ENCODE peak calls at places on chromosomes 4 and X, in four cellular contexts. F is HepG2, M is K562, I is H1. A is an unnamed sample.

GRCh38 chr4:13511101-13511500 is 27.0 kb upstream of the RAB28 start:
- DNase-seq in F (no peak), M (no peak), I (no peak), A (no peak)

GRCh38 chr4:82367438-82368097 is 6.2 kb downstream of the HNRNPD start:
- DNase-seq in F (no peak), M (no peak), I (no peak), A (no peak)

GRCh38 chr4:21763865-21764264 is 184.7 kb downstream of the KCNIP4 start:
- DNase-seq in F (no peak), M (no peak), I (no peak), A (no peak)

GRCh38 chr4:53943345-53944085 is 120.9 kb downstream of the CHIC2 start:
- DNase-seq in F (no peak), M (no peak), I (no peak), A (no peak)

GRCh38 chr4:3473943-3474335 is 10.8 kb downstream of the DOK7 start:
- DNase-seq in F (no peak), M (no peak), I (no peak), A (no peak)

GRCh38 chrX:104854188-104854587 is 288.2 kb downstream of the IL1RAPL2 start:
- DNase-seq in F (no peak), M (no peak), I (no peak), A (no peak)

GRCh38 chrX:129693343-129693742 is 38.6 kb upstream of the APLN start:
- DNase-seq in F (peak), M (no peak), I (no peak), A (no peak)

GRCh38 chr4:114615435-114615834 is 16.8 kb downstream of the UGT8 start:
- DNase-seq in F (peak), M (no peak), I (no peak), A (no peak)

GRCh38 chr4:114780205-114780604 is 181.6 kb downstream of the UGT8 start:
- DNase-seq in F (peak), M (no peak), I (no peak), A (peak)

GRCh38 chrX:134664202-134664601 is 5.9 kb upstream of the PLAC1 start:
- DNase-seq in F (no peak), M (no peak), I (no peak), A (no peak)

GRCh38 chrX:40866878-40867277 is 131.5 kb upstream of the MED14 start:
- DNase-seq in F (no peak), M (no peak), I (no peak), A (no peak)

GRCh38 chr4:72302981-72303704 is 265.9 kb downstream of the ADAMTS3 start:
- DNase-seq in F (peak), M (peak), I (peak), A (peak)

GRCh38 chrX:41259516-41259915 is 74.4 kb upstream of the DDX3X start:
- DNase-seq in F (peak), M (no peak), I (no peak), A (no peak)

DNA sequence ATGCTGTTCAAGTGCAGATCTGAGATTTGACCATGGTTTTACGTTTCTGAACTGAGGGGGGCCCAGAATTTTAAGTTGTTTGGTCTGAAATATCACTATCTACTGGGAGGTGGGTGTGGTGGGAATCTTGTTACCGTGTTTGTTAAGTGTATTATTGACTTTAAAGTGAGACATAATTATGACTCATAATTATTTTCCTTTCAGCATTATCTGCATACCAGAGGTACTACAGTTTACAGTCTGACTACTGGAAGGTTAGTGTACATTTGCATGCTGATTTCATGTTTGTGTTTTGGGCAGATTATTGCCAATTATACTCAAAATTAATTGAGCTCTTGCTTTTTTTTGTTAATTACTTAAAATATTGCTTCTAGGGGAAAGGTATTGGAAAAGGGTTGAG is 101.5 kb downstream of the KDM6A start:
- DNase-seq in F (no peak), M (no peak), I (no peak), A (peak)
- TF ChIP-seq RNF2 in F (no peak), M (no peak), I (no peak), A (no peak)

GRCh38 chr4:116358633-116359222 is 726.6 kb downstream of the TRAM1L1 start:
- DNase-seq in F (peak), M (peak), I (peak), A (peak)
- TF ChIP-seq RNF2 in F (no peak), M (no peak), I (no peak), A (no peak)

DNA sequence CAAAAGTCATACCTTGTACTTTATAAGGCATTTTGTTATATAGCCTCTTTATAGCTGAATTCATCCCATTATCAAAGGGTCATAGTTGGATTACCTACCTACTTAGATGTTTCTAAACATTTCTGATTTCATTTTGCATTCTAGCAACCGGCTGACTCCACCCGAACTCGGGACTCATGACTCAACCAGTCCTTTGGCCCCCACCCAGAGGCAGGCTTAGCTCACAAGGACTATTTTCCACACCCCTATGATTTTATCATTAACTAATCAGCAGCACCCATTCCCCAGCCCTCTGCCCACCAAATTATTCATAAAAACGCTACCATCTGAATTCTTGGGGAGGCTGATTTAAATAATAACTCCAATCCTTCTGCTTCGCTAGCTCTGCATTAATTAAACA is 80.0 kb upstream of the EGFL6 start:
- DNase-seq in F (no peak), M (no peak), I (no peak), A (no peak)
- TF ChIP-seq RNF2 in F (no peak), M (no peak), I (no peak), A (no peak)

DNA sequence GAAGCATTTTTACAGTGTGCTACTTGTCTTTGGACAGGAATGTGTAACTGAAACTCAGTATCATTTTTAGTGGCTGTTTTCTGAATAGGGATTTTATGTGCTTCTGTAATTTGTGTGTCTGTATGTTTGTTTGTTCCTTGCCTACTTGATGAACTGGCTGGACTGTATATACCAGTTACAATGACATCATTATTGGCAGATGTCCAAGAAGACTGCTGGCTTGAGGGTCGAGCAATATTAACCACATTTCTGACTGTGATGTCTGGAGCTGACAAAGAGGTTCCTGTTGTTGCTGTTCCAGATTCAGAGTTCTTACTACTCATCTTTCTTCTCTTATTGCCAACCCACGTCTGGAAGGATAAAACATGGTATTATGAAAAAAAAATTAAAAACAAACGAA is 33.0 kb downstream of the HDX start:
- DNase-seq in F (no peak), M (no peak), I (no peak), A (no peak)
- TF ChIP-seq RNF2 in F (no peak), M (no peak), I (no peak), A (no peak)

GRCh38 chrX:2413969-2414368 is 86.8 kb downstream of the DHRSX start:
- DNase-seq in F (no peak), M (no peak), I (no peak), A (no peak)

GRCh38 chrX:2412131-2412530 is 88.6 kb downstream of the DHRSX start:
- DNase-seq in F (no peak), M (no peak), I (no peak), A (no peak)

GRCh38 chrX:2418000-2418399 is 82.8 kb downstream of the DHRSX start:
- DNase-seq in F (no peak), M (no peak), I (no peak), A (no peak)

GRCh38 chrX:2417205-2417604 is 83.6 kb downstream of the DHRSX start:
- DNase-seq in F (no peak), M (no peak), I (no peak), A (no peak)

GRCh38 chrX:2414384-2414783 is 86.4 kb downstream of the DHRSX start:
- DNase-seq in F (no peak), M (no peak), I (no peak), A (no peak)
- TF ChIP-seq RNF2 in F (no peak), M (no peak), I (no peak), A (no peak)